ENCODE peak calls at places on chromosomes 3 and 15, in six cellular contexts. F, O, Q, U, M and E are unnamed samples.

GRCh38 chr3:183244219-183244618 is 8.8 kb upstream of the B3GNT5 start:
- DNase-seq in U (no peak), O (peak; percentile 46), F (peak; percentile 80), Q (peak; percentile 76), M (no peak), E (peak; percentile 66)

GRCh38 chr15:83292317-83292716 is 7.9 kb upstream of the BNC1 start:
- DNase-seq in O (no peak), Q (no peak), F (no peak), M (no peak), U (no peak), E (peak; percentile 36)

GRCh38 chr3:194879126-194879887 is 193.6 kb downstream of the FAM43A start:
- DNase-seq in Q (no peak), M (no peak), O (no peak), U (no peak), F (no peak), E (no peak)

GRCh38 chr15:101474983-101475382 is 14.5 kb downstream of the PCSK6 start:
- DNase-seq in M (no peak), O (no peak), U (no peak), F (no peak), Q (no peak), E (no peak)

GRCh38 chr3:112500621-112501020 is 1.3 kb upstream of the BTLA start:
- DNase-seq in O (no peak), M (no peak), U (no peak), F (no peak), Q (no peak), E (no peak)

GRCh38 chr15:100081454-100081853 is 260.3 kb downstream of the ADAMTS17 start:
- DNase-seq in U (no peak), Q (no peak), F (no peak), M (no peak), O (no peak), E (no peak)

GRCh38 chr3:40695848-40696247 is 171.1 kb downstream of the ZNF621 start:
- DNase-seq in Q (no peak), F (no peak), O (no peak), U (no peak), M (no peak), E (no peak)

GRCh38 chr3:81291586-81291985 is 469.9 kb downstream of the GBE1 start:
- DNase-seq in F (no peak), O (no peak), U (no peak), Q (no peak), M (no peak), E (no peak)

GRCh38 chr15:87228460-87228859 is 1028.1 kb downstream of the NTRK3 start:
- DNase-seq in Q (no peak), F (no peak), U (no peak), M (no peak), O (no peak), E (no peak)

GRCh38 chr3:119808843-119809242 is 26.9 kb downstream of the NR1I2 start:
- DNase-seq in U (no peak), F (no peak), O (no peak), Q (no peak), M (no peak), E (no peak)

GRCh38 chr3:171349392-171349791 is 110.8 kb downstream of the TNIK start:
- DNase-seq in M (no peak), O (no peak), F (no peak), U (no peak), Q (no peak), E (no peak)

GRCh38 chr3:44892689-44893088 is 18.3 kb downstream of the TGM4 start:
- DNase-seq in U (no peak), O (no peak), F (peak; percentile 43), M (no peak), Q (no peak), E (peak; percentile 36)

GRCh38 chr3:48591886-48592518 is 3.1 kb downstream of the COL7A1 start:
- DNase-seq in Q (no peak), M (no peak), F (no peak), U (no peak), O (no peak), E (no peak)

GRCh38 chr3:30476373-30477082 is 129.9 kb upstream of the TGFBR2 start:
- DNase-seq in F (no peak), Q (no peak), U (no peak), O (no peak), M (no peak), E (peak; percentile 25)

GRCh38 chr3:23776352-23776891 is 29.3 kb upstream of the UBE2E1 start:
- DNase-seq in M (no peak), U (peak; percentile 73), Q (no peak), O (peak; percentile 70), F (peak; percentile 85), E (peak; percentile 93)

GRCh38 chr15:33089878-33090757 is 104.4 kb downstream of the FMN1 start:
- DNase-seq in F (peak; percentile 64), M (peak; percentile 22), O (peak; percentile 63), U (no peak), Q (no peak), E (peak; percentile 57)

GRCh38 chr3:152968388-152969024 is 133.6 kb downstream of the P2RY1 start:
- DNase-seq in U (no peak), O (peak; percentile 31), Q (no peak), F (peak; percentile 51), M (peak; percentile 6), E (peak; percentile 60)

GRCh38 chr3:43531835-43532234 is 90.0 kb downstream of the ANO10 start:
- DNase-seq in U (peak; percentile 49), O (peak; percentile 33), M (no peak), Q (no peak), F (peak; percentile 22), E (peak; percentile 59)

GRCh38 chr3:63661242-63661641 is 8.8 kb downstream of the SNTN start:
- DNase-seq in Q (no peak), O (peak; percentile 24), M (no peak), U (no peak), F (peak; percentile 21), E (peak; percentile 27)
- TF ChIP-seq CTCF in Q (no peak), O (peak; percentile 47), M (no peak), U (peak; percentile 24), F (peak; percentile 32), E (peak; percentile 21)

DNA sequence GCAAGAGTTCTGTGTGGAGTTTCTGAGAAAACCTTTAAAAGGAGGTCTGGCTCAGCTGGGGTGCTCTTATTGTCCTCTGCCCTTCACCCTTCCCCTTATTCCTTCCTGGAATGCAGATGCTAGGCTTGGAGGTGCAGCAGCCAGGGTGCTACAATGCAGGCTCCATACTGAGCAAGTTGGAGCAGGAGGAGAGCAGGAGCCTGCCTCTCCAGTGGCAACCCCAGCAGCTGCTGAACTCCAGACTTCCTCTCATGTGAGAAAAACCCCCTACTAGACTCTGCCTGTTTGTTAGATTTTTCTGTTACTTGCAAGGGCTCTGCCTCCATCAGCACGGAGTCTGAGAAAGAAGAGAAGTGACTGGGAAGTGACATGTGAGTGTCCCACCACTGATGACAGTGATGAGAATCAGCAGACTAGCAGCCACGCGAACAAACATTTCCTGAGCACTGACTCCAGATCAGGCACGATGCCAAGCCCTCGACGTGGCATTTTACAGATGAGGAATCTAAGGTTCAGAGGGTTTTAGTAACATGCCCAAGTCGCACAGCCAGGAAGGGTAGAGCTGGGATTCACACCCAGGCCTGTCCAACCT is 16.1 kb upstream of the RARRES1 start:
- DNase-seq in Q (peak; percentile 82), U (no peak), M (no peak), F (peak; percentile 63), O (peak; percentile 65), E (no peak)
- H3K4me3 ChIP-seq in Q (no peak overlapping the region), U (no peak overlapping the region), M (no peak overlapping the region), F (no peak overlapping the region), O (no peak overlapping the region), E (no peak overlapping the region)

DNA sequence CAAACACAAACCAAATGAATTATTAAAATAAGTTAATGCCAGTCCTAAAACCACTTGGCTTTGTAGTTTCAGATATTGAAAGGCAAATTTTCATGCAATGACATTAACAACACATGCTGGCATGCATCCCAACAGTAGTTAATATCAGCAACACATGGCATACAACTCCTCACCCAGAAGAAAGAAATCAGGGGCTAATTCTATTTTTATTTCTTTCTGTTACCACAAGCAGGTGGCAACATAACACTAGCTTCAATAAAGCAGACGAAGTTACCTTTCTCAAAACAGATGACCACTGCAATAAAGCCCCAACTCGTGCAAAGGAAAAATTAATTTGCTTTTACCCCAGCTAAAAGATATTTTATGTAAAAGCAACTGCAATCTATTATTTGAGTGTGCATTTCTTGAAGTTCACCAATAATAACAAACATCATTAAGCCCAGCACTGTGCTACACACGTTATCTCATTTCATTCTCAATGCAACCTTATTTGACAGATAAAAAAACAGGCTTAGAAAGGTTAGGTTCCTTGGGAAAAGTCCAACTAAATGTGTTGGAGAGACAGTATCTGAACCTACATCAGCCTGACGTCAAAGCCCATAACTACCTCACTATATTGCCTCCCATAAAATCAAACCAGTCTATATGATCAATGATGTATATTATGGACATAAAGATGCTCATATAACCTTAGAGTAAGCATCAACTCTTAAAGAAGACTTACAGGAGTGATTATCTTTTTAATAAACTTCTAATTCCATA is 2.8 kb downstream of the TOP2B start:
- DNase-seq in O (no peak), M (no peak), F (peak; percentile 11), Q (no peak), U (no peak), E (peak; percentile 9)
- TF ChIP-seq CTCF in O (no peak), M (no peak), F (no peak), Q (no peak), U (no peak), E (no peak)

GRCh38 chr3:141380279-141380678 is 12.0 kb downstream of the ZBTB38 start:
- DNase-seq in M (peak; percentile 55), U (no peak), O (no peak), F (no peak), Q (no peak), E (no peak)

GRCh38 chr3:141378556-141378955 is 10.3 kb downstream of the ZBTB38 start:
- DNase-seq in O (no peak), Q (no peak), U (no peak), M (peak; percentile 61), F (no peak), E (no peak)

GRCh38 chr3:141380987-141381386 is 12.7 kb downstream of the ZBTB38 start:
- DNase-seq in Q (no peak), F (no peak), M (peak; percentile 93), O (no peak), U (no peak), E (no peak)

GRCh38 chr3:141377377-141377776 is 9.1 kb downstream of the ZBTB38 start:
- DNase-seq in O (no peak), Q (no peak), U (no peak), M (no peak), F (no peak), E (no peak)

GRCh38 chr3:141379250-141379872 is 11.1 kb downstream of the ZBTB38 start:
- DNase-seq in M (peak; percentile 93), F (no peak), Q (no peak), U (no peak), O (no peak), E (no peak)
- H3K4me3 ChIP-seq in M (peak overlapping the region; percentile 81), F (no peak overlapping the region), Q (no peak overlapping the region), U (no peak overlapping the region), O (no peak overlapping the region), E (no peak overlapping the region)